ENCODE peak calls at places on chromosomes 6 and 20, in five cellular contexts. L, J, G, M and B are unnamed samples.

GRCh38 chr6:144335914-144336313 is 50.8 kb downstream of the UTRN start:
- DNase-seq in L (no peak), J (no peak), G (no peak), M (no peak), B (no peak)

GRCh38 chr20:17227199-17227535 is 327 bp downstream of the PCSK2 start:
- DNase-seq in L (no peak), J (no peak), G (no peak), M (no peak), B (peak; percentile 56)

GRCh38 chr6:37646097-37646864 is 51.4 kb downstream of the MDGA1 start:
- DNase-seq in L (no peak), J (no peak), G (no peak), M (no peak), B (no peak)

GRCh38 chr20:4720977-4721349 is 746 bp upstream of the PRND start:
- DNase-seq in L (peak; percentile 64), J (no peak), G (no peak), M (no peak), B (no peak)

GRCh38 chr6:166814386-166814785 is 142.0 kb downstream of the RNASET2 start:
- DNase-seq in L (no peak), J (no peak), G (no peak), M (no peak), B (no peak)

GRCh38 chr6:130076512-130076911 is 58.1 kb downstream of the L3MBTL3 start:
- DNase-seq in L (no peak), J (no peak), G (no peak), M (no peak), B (no peak)

GRCh38 chr20:49668181-49668877 is 45.3 kb downstream of the B4GALT5 start:
- DNase-seq in L (no peak), J (no peak), G (peak; percentile 37), M (peak; percentile 66), B (no peak)

GRCh38 chr6:45931254-45931653 is 84.4 kb downstream of the CLIC5 start:
- DNase-seq in L (no peak), J (no peak), G (no peak), M (no peak), B (no peak)

GRCh38 chr6:97077380-97077779 is 152.9 kb downstream of the KLHL32 start:
- DNase-seq in L (no peak), J (no peak), G (no peak), M (no peak), B (no peak)

GRCh38 chr6:41097467-41098090 is 24.8 kb downstream of the NFYA start:
- DNase-seq in L (no peak), J (peak; percentile 31), G (no peak), M (no peak), B (no peak)

GRCh38 chr20:2778602-2779321 is 21.7 kb downstream of the CPXM1 start:
- DNase-seq in L (no peak), J (no peak), G (no peak), M (no peak), B (no peak)

GRCh38 chr6:45808917-45809316 is 206.7 kb downstream of the CLIC5 start:
- DNase-seq in L (no peak), J (no peak), G (no peak), M (no peak), B (no peak)

GRCh38 chr6:170292111-170292777 is 1.4 kb upstream of the DLL1 start:
- DNase-seq in L (peak; percentile 70), J (no peak), G (no peak), M (no peak), B (no peak)

GRCh38 chr6:27791182-27791939 is 120.8 kb downstream of the OR2B2 start:
- DNase-seq in L (peak; percentile 87), J (peak; percentile 86), G (no peak), M (peak; percentile 73), B (peak; percentile 78)

GRCh38 chr20:24437322-24438090 is 31.9 kb upstream of the SYNDIG1 start:
- DNase-seq in L (no peak), J (no peak), G (no peak), M (no peak), B (no peak)

GRCh38 chr20:13648872-13649271 is 10.1 kb upstream of the TASP1 start:
- DNase-seq in L (no peak), J (no peak), G (no peak), M (no peak), B (no peak)

GRCh38 chr6:33197431-33198048 is 2.9 kb downstream of the RXRB start:
- DNase-seq in L (peak; percentile 80), J (peak; percentile 45), G (no peak), M (peak; percentile 49), B (no peak)

GRCh38 chr6:150732765-150733539 is 132.6 kb upstream of the MTHFD1L start:
- DNase-seq in L (no peak), J (no peak), G (no peak), M (no peak), B (no peak)

GRCh38 chr6:44338228-44339122 is 4.0 kb upstream of the SPATS1 start:
- DNase-seq in L (peak; percentile 92), J (peak; percentile 57), G (no peak), M (no peak), B (peak; percentile 76)

GRCh38 chr6:169035381-169036280 is 218.0 kb downstream of the THBS2 start:
- DNase-seq in L (no peak), J (no peak), G (no peak), M (peak; percentile 71), B (no peak)